ENCODE peak calls at places on chromosomes 2 and 18, in four cellular contexts. L, Z, N and P are unnamed samples. For H3K36me3 and H3K27me3, the result is how much of the 10 kb centered on the place peaks cover.

GRCh38 chr2:18922276-18922675 is 332.9 kb upstream of the NT5C1B start:
- DNase-seq in L (no peak), Z (no peak), N (no peak), P (no peak)

GRCh38 chr2:72917138-72917874 is at the start of gene EMX1:
- DNase-seq in L (peak), Z (no peak), N (no peak), P (no peak)

GRCh38 chr2:105344704-105345345 is 7.5 kb downstream of the C2orf49 start:
- DNase-seq in L (peak), Z (no peak), N (peak), P (no peak)

GRCh38 chr2:224401641-224402342 is at the start of gene FAM124B:
- DNase-seq in L (peak), Z (no peak), N (peak), P (no peak)

GRCh38 chr2:20625491-20625919 is 25.4 kb downstream of the HS1BP3 start:
- DNase-seq in L (no peak), Z (no peak), N (no peak), P (no peak)

GRCh38 chr2:217538719-217539118 is 464.1 kb downstream of the TNS1 start:
- DNase-seq in L (no peak), Z (no peak), N (no peak), P (peak)

GRCh38 chr2:63842149-63843061 is 709 bp downstream of the UGP2 start:
- DNase-seq in L (peak), Z (peak), N (peak), P (no peak)

GRCh38 chr18:26003391-26003790 is 87.0 kb downstream of the SS18 start:
- DNase-seq in L (no peak), Z (no peak), N (no peak), P (no peak)

GRCh38 chr2:232431705-232432590 is 24.0 kb upstream of the ALPI start:
- DNase-seq in L (no peak), Z (no peak), N (no peak), P (no peak)

GRCh38 chr2:181648478-181649155 is 8.3 kb downstream of the CERKL start:
- DNase-seq in L (no peak), Z (no peak), N (no peak), P (no peak)

GRCh38 chr2:240960309-240960962 is 38.0 kb upstream of the SNED1 start:
- DNase-seq in L (no peak), Z (peak), N (peak), P (no peak)

GRCh38 chr18:435940-436339 is 64.6 kb downstream of the COLEC12 start:
- DNase-seq in L (no peak), Z (no peak), N (no peak), P (peak)

GRCh38 chr2:224208034-224208433 is 168.9 kb upstream of the SERPINE2 start:
- DNase-seq in L (no peak), Z (no peak), N (no peak), P (no peak)

GRCh38 chr2:49938268-49938667 is 784.0 kb upstream of the FSHR start:
- DNase-seq in L (no peak), Z (no peak), N (no peak), P (no peak)

GRCh38 chr2:204539010-204539385 is 6.3 kb upstream of the PARD3B start:
- DNase-seq in L (no peak), Z (no peak), N (no peak), P (no peak)

GRCh38 chr2:153287109-153287801 is 191.3 kb downstream of the RPRM start:
- DNase-seq in L (peak), Z (no peak), N (no peak), P (no peak)

GRCh38 chr2:71831208-71831577 is 316.5 kb downstream of the CYP26B1 start:
- DNase-seq in L (no peak), Z (no peak), N (peak), P (peak)

GRCh38 chr2:178280261-178280852 is 86.0 kb downstream of the OSBPL6 start:
- DNase-seq in L (peak), Z (peak), N (peak), P (no peak)

GRCh38 chr18:50627594-50628542 is 68.0 kb downstream of the MAPK4 start:
- DNase-seq in L (no peak), Z (no peak), N (no peak), P (no peak)

GRCh38 chr2:67289921-67290371 is 107.2 kb upstream of the ETAA1 start:
- DNase-seq in L (no peak), Z (no peak), N (peak), P (peak)

GRCh38 chr2:56474412-56475158 is 290.8 kb downstream of the CCDC85A start:
- DNase-seq in L (no peak), Z (no peak), N (no peak), P (peak)

GRCh38 chr2:40369619-40370397 is 82.1 kb downstream of the SLC8A1 start:
- DNase-seq in L (no peak), Z (no peak), N (peak), P (no peak)

GRCh38 chr2:221142341-221142740 is 429.8 kb downstream of the EPHA4 start:
- DNase-seq in L (no peak), Z (no peak), N (no peak), P (no peak)

GRCh38 chr2:127770973-127771735 is 39.8 kb downstream of the WDR33 start:
- DNase-seq in L (no peak), Z (no peak), N (peak), P (peak)

GRCh38 chr18:25459814-25460213 is 107.8 kb upstream of the ZNF521 start:
- DNase-seq in L (no peak), Z (no peak), N (no peak), P (no peak)

GRCh38 chr2:12694990-12695774 is 21.6 kb upstream of the TRIB2 start:
- DNase-seq in L (no peak), Z (no peak), N (no peak), P (no peak)

GRCh38 chr2:240524963-240525718 is 32.6 kb downstream of the ANKMY1 start:
- DNase-seq in L (no peak), Z (peak), N (no peak), P (no peak)

GRCh38 chr2:21966139-21966538 is 842.4 kb downstream of the TDRD15 start:
- DNase-seq in L (no peak), Z (no peak), N (peak), P (no peak)

GRCh38 chr2:134177351-134177931 is 76.4 kb upstream of the MGAT5 start:
- DNase-seq in L (no peak), Z (no peak), N (peak), P (peak)

GRCh38 chr2:119820275-119820674 is 60.6 kb downstream of the PTPN4 start:
- DNase-seq in L (no peak), Z (no peak), N (peak), P (peak)

GRCh38 chr2:148984449-148984848 is 54.0 kb upstream of the LYPD6B start:
- DNase-seq in L (no peak), Z (no peak), N (no peak), P (no peak)
- H3K36me3 ChIP-seq in L (under half), Z (under half), N (under half), P (under half)

GRCh38 chr2:242048479-242048878 is 178.9 kb downstream of the RTP5 start:
- DNase-seq in L (no peak), Z (no peak), N (no peak), P (no peak)
- H3K4me3 ChIP-seq in L (no peak), Z (no peak), N (no peak), P (no peak)

GRCh38 chr2:74511104-74511989 is 2.9 kb upstream of the TLX2 start:
- DNase-seq in L (no peak), Z (no peak), N (no peak), P (no peak)

GRCh38 chr2:74515271-74516069 is 1.2 kb downstream of the TLX2 start:
- DNase-seq in L (peak), Z (no peak), N (no peak), P (no peak)

GRCh38 chr2:74513605-74514367 is 464 bp upstream of the TLX2 start:
- DNase-seq in L (peak), Z (peak), N (no peak), P (no peak)

GRCh38 chr2:74514368-74515270 is at the start of gene TLX2:
- DNase-seq in L (peak), Z (no peak), N (no peak), P (no peak)

GRCh38 chr2:74512744-74513604 is 1.3 kb upstream of the TLX2 start:
- DNase-seq in L (no peak), Z (no peak), N (no peak), P (no peak)
- H3K27me3 ChIP-seq in L (under half), Z (under half), N (half or more), P (half or more)

GRCh38 chr2:189854956-189855355 is 70.7 kb downstream of the PMS1 start:
- DNase-seq in L (no peak), Z (no peak), N (peak), P (no peak)
- H3K36me3 ChIP-seq in L (under half), Z (under half), N (under half), P (under half)

DNA sequence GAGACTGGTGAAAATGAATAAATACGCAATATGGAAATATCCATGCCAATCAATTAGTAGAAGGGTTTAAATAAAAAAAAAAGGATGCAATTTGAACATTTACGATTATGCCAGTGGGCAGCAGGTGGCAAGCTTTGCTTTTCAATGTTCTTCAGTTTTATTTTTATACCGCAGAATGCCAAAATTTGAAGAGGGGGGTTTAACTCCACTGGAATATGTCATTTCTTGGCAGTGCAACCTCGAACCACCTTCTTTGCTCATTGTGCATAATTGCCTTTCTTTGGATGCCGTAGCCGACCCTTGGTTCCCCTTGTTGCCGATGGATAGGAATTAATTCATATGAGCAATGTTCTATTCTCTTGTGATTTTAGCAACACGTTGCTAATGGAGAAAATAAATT is 88.0 kb downstream of the LTBP1 start:
- DNase-seq in L (no peak), Z (no peak), N (peak), P (no peak)
- H3K4me3 ChIP-seq in L (no peak), Z (no peak), N (peak), P (no peak)

DNA sequence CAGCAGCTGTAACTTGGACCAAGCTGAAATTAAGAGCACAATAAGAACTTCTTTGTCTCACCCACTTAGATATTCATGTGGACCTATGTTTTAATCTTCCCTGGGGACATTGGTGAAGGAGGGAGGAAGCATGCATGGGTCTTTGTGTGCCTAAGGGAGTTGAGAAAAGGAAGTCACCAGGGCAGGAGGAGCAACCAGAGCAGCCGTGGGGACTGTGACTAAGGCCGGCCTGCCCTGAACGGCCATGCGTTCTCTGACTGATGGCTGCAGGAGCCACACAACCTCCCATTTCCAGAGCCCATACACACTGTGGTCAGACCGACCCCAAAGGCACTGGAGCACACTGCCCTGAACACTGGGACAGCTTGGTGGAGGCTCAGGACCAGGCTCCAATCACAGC is 43.7 kb upstream of the SLC35G4 start:
- DNase-seq in L (no peak), Z (no peak), N (no peak), P (no peak)
- H3K27me3 ChIP-seq in L (under half), Z (under half), N (under half), P (under half)

GRCh38 chr2:3543023-3543683 is 15.0 kb downstream of the RNASEH1 start:
- DNase-seq in L (no peak), Z (no peak), N (no peak), P (no peak)
- H3K36me3 ChIP-seq in L (under half), Z (half or more), N (under half), P (under half)

DNA sequence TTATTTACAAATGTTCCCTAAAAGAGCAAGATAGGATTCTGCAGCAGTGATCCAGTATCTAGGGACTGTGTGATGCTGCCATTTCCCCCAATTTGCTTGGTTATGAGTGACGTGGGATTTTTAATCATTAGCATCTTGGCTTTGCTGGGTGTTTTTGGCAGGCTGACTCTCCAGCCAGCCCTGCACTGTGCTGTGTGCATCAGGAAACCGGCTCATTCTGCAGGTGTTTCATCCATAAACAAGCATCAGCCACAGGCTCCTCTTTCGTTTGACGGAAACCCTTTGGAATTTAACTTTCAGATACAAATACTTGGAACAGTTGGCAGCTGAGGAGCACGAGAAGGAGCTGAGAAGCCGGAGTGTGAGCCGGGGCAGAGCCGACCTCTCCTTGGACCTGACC is 135.9 kb downstream of the TPGS2 start:
- DNase-seq in L (no peak), Z (no peak), N (peak), P (no peak)
- H3K4me3 ChIP-seq in L (no peak), Z (no peak), N (peak), P (no peak)

GRCh38 chr2:28392297-28393114 is at the start of gene FOSL2:
- DNase-seq in L (peak), Z (peak), N (peak), P (peak)
- H3K27me3 ChIP-seq in L (under half), Z (under half), N (under half), P (under half)